ENCODE peak calls at places on chromosomes 11 and 22, in eight cellular contexts. V is head of caudate nucleus; C is naive B cell; R is sigmoid colon; Z is activated CD4-positive, alpha-beta T cell treated with anti-CD3 and anti-CD28 coated beads, Interleukin-2, amount 50 U/mL, for 48 hours; J is small intestine; M is Calu3; B is immature natural killer cell. F is an unnamed sample.

GRCh38 chr11:7019500-7020182 is 505 bp downstream of the ZNF214 start:
- DNase-seq in V (peak), C (no peak), R (peak), Z (no peak), J (peak), M (peak), B (no peak), F (peak)

GRCh38 chr11:20715464-20715863 is 46.1 kb downstream of the NELL1 start:
- DNase-seq in V (no peak), C (no peak), R (no peak), Z (no peak), J (no peak), M (no peak), B (no peak), F (no peak)

GRCh38 chr22:22018825-22019658 is 36.5 kb upstream of the TOP3B start:
- DNase-seq in V (no peak), C (no peak), R (no peak), Z (no peak), J (no peak), M (no peak), B (no peak), F (no peak)

GRCh38 chr11:44837650-44838049 is 110.9 kb downstream of the TSPAN18 start:
- DNase-seq in V (no peak), C (no peak), R (no peak), Z (no peak), J (no peak), M (no peak), B (no peak), F (no peak)

GRCh38 chr11:118883368-118884071 is at the start of gene CXCR5:
- DNase-seq in V (no peak), C (peak), R (no peak), Z (peak), J (no peak), M (no peak), B (no peak), F (peak)

GRCh38 chr11:70296681-70297080 is 26.2 kb downstream of the PPFIA1 start:
- DNase-seq in V (no peak), C (no peak), R (peak), Z (no peak), J (no peak), M (no peak), B (no peak), F (no peak)

GRCh38 chr11:27207025-27207650 is 155.9 kb downstream of the CCDC34 start:
- DNase-seq in V (no peak), C (no peak), R (no peak), Z (no peak), J (no peak), M (no peak), B (no peak), F (no peak)

GRCh38 chr22:30968015-30968923 is at the start of gene MORC2:
- DNase-seq in V (no peak), C (no peak), R (peak), Z (no peak), J (peak), M (peak), B (no peak), F (peak)

GRCh38 chr22:47748887-47749286 is 986.4 kb downstream of the TBC1D22A start:
- DNase-seq in V (no peak), C (no peak), R (no peak), Z (no peak), J (no peak), M (no peak), B (no peak), F (no peak)

GRCh38 chr11:107957109-107957588 is 28.9 kb downstream of the RAB39A start:
- DNase-seq in V (no peak), C (no peak), R (no peak), Z (no peak), J (peak), M (no peak), B (no peak), F (no peak)

GRCh38 chr22:30474683-30475424 is 3.0 kb upstream of the SEC14L3 start:
- DNase-seq in V (no peak), C (no peak), R (no peak), Z (no peak), J (peak), M (peak), B (no peak), F (peak)

GRCh38 chr22:28728621-28729313 is 12.9 kb downstream of the CHEK2 start:
- DNase-seq in V (no peak), C (no peak), R (no peak), Z (no peak), J (no peak), M (no peak), B (peak), F (no peak)

GRCh38 chr11:60921777-60922335 is 2.4 kb upstream of the TMEM132A start:
- DNase-seq in V (no peak), C (no peak), R (no peak), Z (no peak), J (no peak), M (no peak), B (no peak), F (no peak)

GRCh38 chr11:306645-307371 is 808 bp upstream of the IFITM2 start:
- DNase-seq in V (no peak), C (no peak), R (no peak), Z (no peak), J (no peak), M (no peak), B (no peak), F (no peak)

GRCh38 chr22:43535741-43536140 is 123.9 kb downstream of the MPPED1 start:
- DNase-seq in V (no peak), C (no peak), R (no peak), Z (no peak), J (no peak), M (no peak), B (no peak), F (no peak)

GRCh38 chr11:34595960-34596359 is 24.9 kb upstream of the EHF start:
- DNase-seq in V (no peak), C (no peak), R (no peak), Z (no peak), J (no peak), M (no peak), B (no peak), F (no peak)

GRCh38 chr22:25399649-25400151 is 164.8 kb upstream of the GRK3 start:
- DNase-seq in V (no peak), C (no peak), R (peak), Z (no peak), J (no peak), M (no peak), B (no peak), F (no peak)

GRCh38 chr11:133821776-133822175 is 23.5 kb downstream of the SPATA19 start:
- DNase-seq in V (peak), C (no peak), R (no peak), Z (peak), J (peak), M (peak), B (no peak), F (peak)

GRCh38 chr11:64276653-64277431 is 7.6 kb downstream of the BAD start:
- DNase-seq in V (no peak), C (no peak), R (no peak), Z (no peak), J (peak), M (no peak), B (no peak), F (no peak)

GRCh38 chr22:47192651-47193437 is 430.4 kb downstream of the TBC1D22A start:
- DNase-seq in V (peak), C (no peak), R (peak), Z (peak), J (peak), M (peak), B (no peak), F (peak)

GRCh38 chr11:118301600-118302195 is 2.8 kb upstream of the CD3E start:
- DNase-seq in V (no peak), C (no peak), R (no peak), Z (no peak), J (no peak), M (no peak), B (no peak), F (no peak)

GRCh38 chr11:116896211-116896610 is 58.8 kb upstream of the APOA1 start:
- DNase-seq in V (no peak), C (no peak), R (no peak), Z (no peak), J (no peak), M (no peak), B (no peak), F (no peak)

GRCh38 chr22:19756288-19757128 is 4.1 kb upstream of the TBX1 start:
- DNase-seq in V (no peak), C (peak), R (no peak), Z (peak), J (peak), M (peak), B (no peak), F (peak)

GRCh38 chr11:4672470-4672869 is 25.2 kb downstream of the OR51E2 start:
- DNase-seq in V (no peak), C (no peak), R (no peak), Z (no peak), J (no peak), M (no peak), B (no peak), F (no peak)